ENCODE peak calls at places on chromosomes 13 and 19, in nine cellular contexts. C is hippocampal formation; S is mesenchymal stem cell; K is fibroblast of pulmonary artery; H is effector memory CD8-positive, alpha-beta T cell; J is stimulated activated CD4-positive, alpha-beta T cell treated with anti-CD3 and anti-CD28 coated beads, Interleukin-1b, Interleukin-23, amount 100 ng/mL, for 24 hours; P is cardiac muscle cell; V is retina; O is activated CD8-positive, alpha-beta T cell treated with anti-CD3 and anti-CD28 coated beads, Interleukin-2, amount 10 ng/mL, durations not matched to agents 7 days and 5 days. M is an unnamed sample.

GRCh38 chr13:107883561-107884175 is 331.7 kb downstream of the LIG4 start:
- DNase-seq in K (peak; percentile 60), J (no peak), C (no peak), S (peak; percentile 83), P (peak; percentile 43), V (no peak), H (no peak), O (no peak), M (no peak)

GRCh38 chr13:79445968-79446645 is 34.8 kb upstream of the NDFIP2 start:
- DNase-seq in C (no peak), V (no peak), S (no peak), P (no peak), H (no peak), J (no peak), O (no peak), K (no peak), M (no peak)

GRCh38 chr19:47255947-47256687 is at the start of gene CCDC9:
- DNase-seq in S (peak; percentile 95), V (peak; percentile 96), O (peak; percentile 97), C (peak; percentile 98), P (peak; percentile 98), H (peak; percentile 90), K (peak; percentile 97), J (peak; percentile 85), M (peak; percentile 95)

GRCh38 chr19:45782820-45783785 is 813 bp upstream of the DMPK start:
- DNase-seq in H (no peak), K (peak; percentile 57), S (peak; percentile 91), V (no peak), O (no peak), P (peak; percentile 56), C (no peak), J (no peak), M (no peak)

GRCh38 chr19:6564393-6564792 is 26.6 kb downstream of the CD70 start:
- DNase-seq in V (no peak), H (no peak), K (peak; percentile 34), O (peak; percentile 35), J (no peak), C (no peak), S (no peak), P (peak; percentile 20), M (no peak)

GRCh38 chr19:43584484-43584883 is 8.9 kb downstream of the PINLYP start:
- DNase-seq in C (no peak), K (no peak), V (no peak), O (no peak), J (no peak), H (no peak), S (no peak), P (no peak), M (no peak)

GRCh38 chr19:38712161-38712748 is 32.0 kb downstream of the CAPN12 start:
- DNase-seq in H (no peak), O (no peak), P (no peak), K (no peak), S (no peak), J (no peak), V (no peak), C (no peak), M (no peak)

GRCh38 chr19:32464279-32464678 is 58.7 kb downstream of the DPY19L3 start:
- DNase-seq in O (no peak), J (no peak), C (no peak), K (peak; percentile 36), V (no peak), H (no peak), P (peak; percentile 29), S (peak; percentile 8), M (no peak)

GRCh38 chr13:66574606-66575005 is 655.5 kb downstream of the PCDH9 start:
- DNase-seq in H (no peak), V (no peak), C (no peak), K (peak; percentile 31), P (no peak), J (no peak), S (no peak), O (no peak), M (no peak)

GRCh38 chr19:17402982-17403855 is 2.2 kb downstream of the BST2 start:
- DNase-seq in S (peak; percentile 62), K (no peak), V (no peak), H (no peak), P (peak; percentile 31), O (peak; percentile 60), J (no peak), C (no peak), M (no peak)

GRCh38 chr13:98796798-98797197 is 44.3 kb upstream of the SLC15A1 start:
- DNase-seq in O (no peak), S (no peak), K (no peak), J (no peak), H (no peak), V (no peak), P (no peak), C (no peak), M (no peak)

GRCh38 chr13:42334329-42334706 is 62.4 kb downstream of the AKAP11 start:
- DNase-seq in S (no peak), V (no peak), H (no peak), J (no peak), O (no peak), P (no peak), K (no peak), C (no peak), M (no peak)

GRCh38 chr19:958967-959685 is 25.0 kb upstream of the WDR18 start:
- DNase-seq in C (no peak), V (no peak), O (no peak), P (peak; percentile 35), K (peak; percentile 36), J (no peak), S (peak; percentile 85), H (no peak), M (peak; percentile 56)

GRCh38 chr13:60931858-60932546 is 483.6 kb downstream of the PCDH20 start:
- DNase-seq in P (no peak), O (no peak), J (no peak), V (no peak), K (no peak), C (no peak), H (no peak), S (no peak), M (no peak)

GRCh38 chr13:98923641-98924397 is 54.0 kb downstream of the DOCK9 start:
- DNase-seq in J (no peak), H (no peak), C (no peak), O (no peak), S (no peak), P (no peak), V (no peak), K (no peak), M (no peak)

GRCh38 chr19:51000981-51001380 is 423 bp downstream of the KLK8 start:
- DNase-seq in C (no peak), K (no peak), V (no peak), S (no peak), O (no peak), P (no peak), J (no peak), H (no peak), M (no peak)

GRCh38 chr13:98626298-98626940 is 49.5 kb upstream of the STK24 start:
- DNase-seq in H (no peak), J (no peak), P (peak; percentile 10), C (no peak), O (no peak), V (no peak), K (no peak), S (no peak), M (no peak)

GRCh38 chr19:14432817-14433453 is at the start of gene PKN1:
- DNase-seq in H (no peak), P (peak; percentile 46), V (peak; percentile 76), J (no peak), S (no peak), C (peak; percentile 42), O (peak; percentile 60), K (peak; percentile 28), M (no peak)

M was measured in occipital lobe.